ENCODE peak calls at places on chromosomes 11 and 22, in eight cellular contexts. One of them, this sample, is unnamed.

GRCh38 chr11:68810164-68810563 is 31.6 kb downstream of the CPT1A start:
- ATAC-seq in heart right ventricle: peak
- ATAC-seq in activated naive CD8-positive, alpha-beta T cell treated with anti-CD3 and anti-CD28 coated beads, Interleukin-2, amount 10 ng/mL, durations not matched to agents 7 days and 5 days: no peak
- ATAC-seq in lower lobe of right lung: no peak
- ATAC-seq in PC-3: no peak
- ATAC-seq in stimulated activated effector memory CD8-positive, alpha-beta T cell treated with anti-CD3 and anti-CD28 coated beads, Interleukin-12 subunit alpha, Interleukin-12 subunit beta, amount 100 ng/mL, for 72 hours: no peak
- ATAC-seq in activated CD4-positive, alpha-beta T cell treated with anti-CD3 and anti-CD28 coated beads for 36 hours: no peak
- ATAC-seq in heart left ventricle: peak
- ATAC-seq in this sample: no peak

GRCh38 chr11:10436224-10436623 is 18.8 kb upstream of the AMPD3 start:
- ATAC-seq in stimulated activated effector memory CD8-positive, alpha-beta T cell treated with anti-CD3 and anti-CD28 coated beads, Interleukin-12 subunit alpha, Interleukin-12 subunit beta, amount 100 ng/mL, for 72 hours: no peak
- ATAC-seq in lower lobe of right lung: peak
- ATAC-seq in heart left ventricle: peak
- ATAC-seq in heart right ventricle: no peak
- ATAC-seq in activated naive CD8-positive, alpha-beta T cell treated with anti-CD3 and anti-CD28 coated beads, Interleukin-2, amount 10 ng/mL, durations not matched to agents 7 days and 5 days: no peak
- ATAC-seq in activated CD4-positive, alpha-beta T cell treated with anti-CD3 and anti-CD28 coated beads for 36 hours: no peak
- ATAC-seq in PC-3: no peak
- ATAC-seq in this sample: no peak

GRCh38 chr11:122634507-122634906 is 21.0 kb upstream of the UBASH3B start:
- ATAC-seq in PC-3: peak
- ATAC-seq in lower lobe of right lung: no peak
- ATAC-seq in heart left ventricle: no peak
- ATAC-seq in heart right ventricle: peak
- ATAC-seq in stimulated activated effector memory CD8-positive, alpha-beta T cell treated with anti-CD3 and anti-CD28 coated beads, Interleukin-12 subunit alpha, Interleukin-12 subunit beta, amount 100 ng/mL, for 72 hours: no peak
- ATAC-seq in activated CD4-positive, alpha-beta T cell treated with anti-CD3 and anti-CD28 coated beads for 36 hours: no peak
- ATAC-seq in activated naive CD8-positive, alpha-beta T cell treated with anti-CD3 and anti-CD28 coated beads, Interleukin-2, amount 10 ng/mL, durations not matched to agents 7 days and 5 days: no peak
- ATAC-seq in this sample: no peak

GRCh38 chr22:37379085-37379484 is 48.2 kb downstream of the ELFN2 start:
- ATAC-seq in heart right ventricle: no peak
- ATAC-seq in PC-3: no peak
- ATAC-seq in heart left ventricle: no peak
- ATAC-seq in activated CD4-positive, alpha-beta T cell treated with anti-CD3 and anti-CD28 coated beads for 36 hours: no peak
- ATAC-seq in stimulated activated effector memory CD8-positive, alpha-beta T cell treated with anti-CD3 and anti-CD28 coated beads, Interleukin-12 subunit alpha, Interleukin-12 subunit beta, amount 100 ng/mL, for 72 hours: peak
- ATAC-seq in activated naive CD8-positive, alpha-beta T cell treated with anti-CD3 and anti-CD28 coated beads, Interleukin-2, amount 10 ng/mL, durations not matched to agents 7 days and 5 days: no peak
- ATAC-seq in lower lobe of right lung: peak
- ATAC-seq in this sample: no peak

GRCh38 chr11:38153985-38154384 is 1555.9 kb upstream of the RAG2 start:
- ATAC-seq in PC-3: no peak
- ATAC-seq in activated CD4-positive, alpha-beta T cell treated with anti-CD3 and anti-CD28 coated beads for 36 hours: no peak
- ATAC-seq in heart left ventricle: no peak
- ATAC-seq in activated naive CD8-positive, alpha-beta T cell treated with anti-CD3 and anti-CD28 coated beads, Interleukin-2, amount 10 ng/mL, durations not matched to agents 7 days and 5 days: no peak
- ATAC-seq in stimulated activated effector memory CD8-positive, alpha-beta T cell treated with anti-CD3 and anti-CD28 coated beads, Interleukin-12 subunit alpha, Interleukin-12 subunit beta, amount 100 ng/mL, for 72 hours: no peak
- ATAC-seq in heart right ventricle: no peak
- ATAC-seq in lower lobe of right lung: no peak
- ATAC-seq in this sample: no peak

GRCh38 chr22:40187389-40187788 is 9.7 kb downstream of the TNRC6B start:
- ATAC-seq in PC-3: no peak
- ATAC-seq in activated CD4-positive, alpha-beta T cell treated with anti-CD3 and anti-CD28 coated beads for 36 hours: no peak
- ATAC-seq in heart right ventricle: no peak
- ATAC-seq in stimulated activated effector memory CD8-positive, alpha-beta T cell treated with anti-CD3 and anti-CD28 coated beads, Interleukin-12 subunit alpha, Interleukin-12 subunit beta, amount 100 ng/mL, for 72 hours: no peak
- ATAC-seq in lower lobe of right lung: no peak
- ATAC-seq in heart left ventricle: no peak
- ATAC-seq in activated naive CD8-positive, alpha-beta T cell treated with anti-CD3 and anti-CD28 coated beads, Interleukin-2, amount 10 ng/mL, durations not matched to agents 7 days and 5 days: no peak
- ATAC-seq in this sample: no peak

GRCh38 chr11:103648670-103649400 is 387.6 kb upstream of the DDI1 start:
- ATAC-seq in activated CD4-positive, alpha-beta T cell treated with anti-CD3 and anti-CD28 coated beads for 36 hours: no peak
- ATAC-seq in PC-3: no peak
- ATAC-seq in stimulated activated effector memory CD8-positive, alpha-beta T cell treated with anti-CD3 and anti-CD28 coated beads, Interleukin-12 subunit alpha, Interleukin-12 subunit beta, amount 100 ng/mL, for 72 hours: peak
- ATAC-seq in lower lobe of right lung: no peak
- ATAC-seq in heart left ventricle: no peak
- ATAC-seq in heart right ventricle: no peak
- ATAC-seq in activated naive CD8-positive, alpha-beta T cell treated with anti-CD3 and anti-CD28 coated beads, Interleukin-2, amount 10 ng/mL, durations not matched to agents 7 days and 5 days: no peak
- ATAC-seq in this sample: no peak

GRCh38 chr11:61775606-61776554 is 16.5 kb downstream of the TMEM258 start:
- ATAC-seq in heart left ventricle: no peak
- ATAC-seq in activated CD4-positive, alpha-beta T cell treated with anti-CD3 and anti-CD28 coated beads for 36 hours: no peak
- ATAC-seq in lower lobe of right lung: peak
- ATAC-seq in activated naive CD8-positive, alpha-beta T cell treated with anti-CD3 and anti-CD28 coated beads, Interleukin-2, amount 10 ng/mL, durations not matched to agents 7 days and 5 days: no peak
- ATAC-seq in heart right ventricle: no peak
- ATAC-seq in stimulated activated effector memory CD8-positive, alpha-beta T cell treated with anti-CD3 and anti-CD28 coated beads, Interleukin-12 subunit alpha, Interleukin-12 subunit beta, amount 100 ng/mL, for 72 hours: no peak
- ATAC-seq in PC-3: no peak
- ATAC-seq in this sample: no peak

GRCh38 chr11:126189109-126189929 is 22.1 kb downstream of the RPUSD4 start:
- ATAC-seq in heart left ventricle: no peak
- ATAC-seq in stimulated activated effector memory CD8-positive, alpha-beta T cell treated with anti-CD3 and anti-CD28 coated beads, Interleukin-12 subunit alpha, Interleukin-12 subunit beta, amount 100 ng/mL, for 72 hours: no peak
- ATAC-seq in activated naive CD8-positive, alpha-beta T cell treated with anti-CD3 and anti-CD28 coated beads, Interleukin-2, amount 10 ng/mL, durations not matched to agents 7 days and 5 days: no peak
- ATAC-seq in lower lobe of right lung: no peak
- ATAC-seq in activated CD4-positive, alpha-beta T cell treated with anti-CD3 and anti-CD28 coated beads for 36 hours: no peak
- ATAC-seq in heart right ventricle: no peak
- ATAC-seq in PC-3: no peak
- ATAC-seq in this sample: no peak

GRCh38 chr11:32562839-32563599 is 20.6 kb upstream of the EIF3M start:
- ATAC-seq in heart left ventricle: no peak
- ATAC-seq in lower lobe of right lung: no peak
- ATAC-seq in heart right ventricle: no peak
- ATAC-seq in stimulated activated effector memory CD8-positive, alpha-beta T cell treated with anti-CD3 and anti-CD28 coated beads, Interleukin-12 subunit alpha, Interleukin-12 subunit beta, amount 100 ng/mL, for 72 hours: no peak
- ATAC-seq in activated CD4-positive, alpha-beta T cell treated with anti-CD3 and anti-CD28 coated beads for 36 hours: no peak
- ATAC-seq in PC-3: no peak
- ATAC-seq in activated naive CD8-positive, alpha-beta T cell treated with anti-CD3 and anti-CD28 coated beads, Interleukin-2, amount 10 ng/mL, durations not matched to agents 7 days and 5 days: no peak
- ATAC-seq in this sample: no peak

GRCh38 chr11:112229746-112230433 is 3.7 kb downstream of the PTS start:
- ATAC-seq in activated CD4-positive, alpha-beta T cell treated with anti-CD3 and anti-CD28 coated beads for 36 hours: no peak
- ATAC-seq in PC-3: no peak
- ATAC-seq in heart left ventricle: no peak
- ATAC-seq in stimulated activated effector memory CD8-positive, alpha-beta T cell treated with anti-CD3 and anti-CD28 coated beads, Interleukin-12 subunit alpha, Interleukin-12 subunit beta, amount 100 ng/mL, for 72 hours: no peak
- ATAC-seq in lower lobe of right lung: no peak
- ATAC-seq in activated naive CD8-positive, alpha-beta T cell treated with anti-CD3 and anti-CD28 coated beads, Interleukin-2, amount 10 ng/mL, durations not matched to agents 7 days and 5 days: no peak
- ATAC-seq in heart right ventricle: no peak
- ATAC-seq in this sample: no peak

GRCh38 chr22:44092636-44093220 is 68.6 kb downstream of the PARVB start:
- ATAC-seq in heart left ventricle: no peak
- ATAC-seq in PC-3: no peak
- ATAC-seq in stimulated activated effector memory CD8-positive, alpha-beta T cell treated with anti-CD3 and anti-CD28 coated beads, Interleukin-12 subunit alpha, Interleukin-12 subunit beta, amount 100 ng/mL, for 72 hours: no peak
- ATAC-seq in heart right ventricle: no peak
- ATAC-seq in activated naive CD8-positive, alpha-beta T cell treated with anti-CD3 and anti-CD28 coated beads, Interleukin-2, amount 10 ng/mL, durations not matched to agents 7 days and 5 days: no peak
- ATAC-seq in activated CD4-positive, alpha-beta T cell treated with anti-CD3 and anti-CD28 coated beads for 36 hours: no peak
- ATAC-seq in lower lobe of right lung: no peak
- ATAC-seq in this sample: no peak

GRCh38 chr11:55726715-55727324 is 46.4 kb upstream of the OR5D13 start:
- ATAC-seq in PC-3: no peak
- ATAC-seq in lower lobe of right lung: no peak
- ATAC-seq in heart left ventricle: no peak
- ATAC-seq in stimulated activated effector memory CD8-positive, alpha-beta T cell treated with anti-CD3 and anti-CD28 coated beads, Interleukin-12 subunit alpha, Interleukin-12 subunit beta, amount 100 ng/mL, for 72 hours: no peak
- ATAC-seq in heart right ventricle: no peak
- ATAC-seq in activated CD4-positive, alpha-beta T cell treated with anti-CD3 and anti-CD28 coated beads for 36 hours: no peak
- ATAC-seq in activated naive CD8-positive, alpha-beta T cell treated with anti-CD3 and anti-CD28 coated beads, Interleukin-2, amount 10 ng/mL, durations not matched to agents 7 days and 5 days: no peak
- ATAC-seq in this sample: no peak

GRCh38 chr11:119726585-119727522 is 2.1 kb downstream of the NECTIN1 start:
- ATAC-seq in activated naive CD8-positive, alpha-beta T cell treated with anti-CD3 and anti-CD28 coated beads, Interleukin-2, amount 10 ng/mL, durations not matched to agents 7 days and 5 days: no peak
- ATAC-seq in stimulated activated effector memory CD8-positive, alpha-beta T cell treated with anti-CD3 and anti-CD28 coated beads, Interleukin-12 subunit alpha, Interleukin-12 subunit beta, amount 100 ng/mL, for 72 hours: no peak
- ATAC-seq in heart left ventricle: no peak
- ATAC-seq in activated CD4-positive, alpha-beta T cell treated with anti-CD3 and anti-CD28 coated beads for 36 hours: no peak
- ATAC-seq in PC-3: no peak
- ATAC-seq in lower lobe of right lung: no peak
- ATAC-seq in heart right ventricle: no peak
- ATAC-seq in this sample: no peak

GRCh38 chr11:15091620-15092019 is 18.2 kb downstream of the CALCB start:
- ATAC-seq in heart right ventricle: no peak
- ATAC-seq in PC-3: no peak
- ATAC-seq in heart left ventricle: no peak
- ATAC-seq in activated CD4-positive, alpha-beta T cell treated with anti-CD3 and anti-CD28 coated beads for 36 hours: no peak
- ATAC-seq in stimulated activated effector memory CD8-positive, alpha-beta T cell treated with anti-CD3 and anti-CD28 coated beads, Interleukin-12 subunit alpha, Interleukin-12 subunit beta, amount 100 ng/mL, for 72 hours: no peak
- ATAC-seq in lower lobe of right lung: no peak
- ATAC-seq in activated naive CD8-positive, alpha-beta T cell treated with anti-CD3 and anti-CD28 coated beads, Interleukin-2, amount 10 ng/mL, durations not matched to agents 7 days and 5 days: no peak
- ATAC-seq in this sample: no peak

GRCh38 chr11:94658386-94658785 is 91.2 kb downstream of the PIWIL4 start:
- ATAC-seq in activated naive CD8-positive, alpha-beta T cell treated with anti-CD3 and anti-CD28 coated beads, Interleukin-2, amount 10 ng/mL, durations not matched to agents 7 days and 5 days: no peak
- ATAC-seq in lower lobe of right lung: peak
- ATAC-seq in heart left ventricle: peak
- ATAC-seq in stimulated activated effector memory CD8-positive, alpha-beta T cell treated with anti-CD3 and anti-CD28 coated beads, Interleukin-12 subunit alpha, Interleukin-12 subunit beta, amount 100 ng/mL, for 72 hours: no peak
- ATAC-seq in heart right ventricle: peak
- ATAC-seq in activated CD4-positive, alpha-beta T cell treated with anti-CD3 and anti-CD28 coated beads for 36 hours: no peak
- ATAC-seq in PC-3: no peak
- ATAC-seq in this sample: no peak

GRCh38 chr22:42752230-42752746 is 31.6 kb upstream of the A4GALT start:
- ATAC-seq in lower lobe of right lung: peak
- ATAC-seq in activated naive CD8-positive, alpha-beta T cell treated with anti-CD3 and anti-CD28 coated beads, Interleukin-2, amount 10 ng/mL, durations not matched to agents 7 days and 5 days: no peak
- ATAC-seq in PC-3: no peak
- ATAC-seq in activated CD4-positive, alpha-beta T cell treated with anti-CD3 and anti-CD28 coated beads for 36 hours: no peak
- ATAC-seq in heart right ventricle: peak
- ATAC-seq in heart left ventricle: peak
- ATAC-seq in stimulated activated effector memory CD8-positive, alpha-beta T cell treated with anti-CD3 and anti-CD28 coated beads, Interleukin-12 subunit alpha, Interleukin-12 subunit beta, amount 100 ng/mL, for 72 hours: no peak
- ATAC-seq in this sample: no peak

GRCh38 chr11:83611616-83612015 is 325.4 kb upstream of the CCDC90B start:
- ATAC-seq in activated CD4-positive, alpha-beta T cell treated with anti-CD3 and anti-CD28 coated beads for 36 hours: no peak
- ATAC-seq in stimulated activated effector memory CD8-positive, alpha-beta T cell treated with anti-CD3 and anti-CD28 coated beads, Interleukin-12 subunit alpha, Interleukin-12 subunit beta, amount 100 ng/mL, for 72 hours: no peak
- ATAC-seq in heart left ventricle: no peak
- ATAC-seq in activated naive CD8-positive, alpha-beta T cell treated with anti-CD3 and anti-CD28 coated beads, Interleukin-2, amount 10 ng/mL, durations not matched to agents 7 days and 5 days: no peak
- ATAC-seq in heart right ventricle: no peak
- ATAC-seq in lower lobe of right lung: no peak
- ATAC-seq in PC-3: no peak
- ATAC-seq in this sample: no peak

GRCh38 chr11:134196756-134197155 is 27.0 kb downstream of the NCAPD3 start:
- ATAC-seq in PC-3: no peak
- ATAC-seq in heart left ventricle: no peak
- ATAC-seq in activated naive CD8-positive, alpha-beta T cell treated with anti-CD3 and anti-CD28 coated beads, Interleukin-2, amount 10 ng/mL, durations not matched to agents 7 days and 5 days: no peak
- ATAC-seq in activated CD4-positive, alpha-beta T cell treated with anti-CD3 and anti-CD28 coated beads for 36 hours: no peak
- ATAC-seq in heart right ventricle: no peak
- ATAC-seq in stimulated activated effector memory CD8-positive, alpha-beta T cell treated with anti-CD3 and anti-CD28 coated beads, Interleukin-12 subunit alpha, Interleukin-12 subunit beta, amount 100 ng/mL, for 72 hours: no peak
- ATAC-seq in lower lobe of right lung: no peak
- ATAC-seq in this sample: no peak

GRCh38 chr22:45502215-45503070 is at the start of gene FBLN1:
- ATAC-seq in lower lobe of right lung: peak
- ATAC-seq in stimulated activated effector memory CD8-positive, alpha-beta T cell treated with anti-CD3 and anti-CD28 coated beads, Interleukin-12 subunit alpha, Interleukin-12 subunit beta, amount 100 ng/mL, for 72 hours: no peak
- ATAC-seq in PC-3: peak
- ATAC-seq in heart left ventricle: peak
- ATAC-seq in heart right ventricle: peak
- ATAC-seq in activated CD4-positive, alpha-beta T cell treated with anti-CD3 and anti-CD28 coated beads for 36 hours: no peak
- ATAC-seq in activated naive CD8-positive, alpha-beta T cell treated with anti-CD3 and anti-CD28 coated beads, Interleukin-2, amount 10 ng/mL, durations not matched to agents 7 days and 5 days: peak
- ATAC-seq in this sample: no peak

GRCh38 chr11:13947379-13947778 is 15.1 kb upstream of the SPON1 start:
- ATAC-seq in heart left ventricle: no peak
- ATAC-seq in heart right ventricle: no peak
- ATAC-seq in lower lobe of right lung: no peak
- ATAC-seq in PC-3: no peak
- ATAC-seq in activated naive CD8-positive, alpha-beta T cell treated with anti-CD3 and anti-CD28 coated beads, Interleukin-2, amount 10 ng/mL, durations not matched to agents 7 days and 5 days: no peak
- ATAC-seq in activated CD4-positive, alpha-beta T cell treated with anti-CD3 and anti-CD28 coated beads for 36 hours: no peak
- ATAC-seq in stimulated activated effector memory CD8-positive, alpha-beta T cell treated with anti-CD3 and anti-CD28 coated beads, Interleukin-12 subunit alpha, Interleukin-12 subunit beta, amount 100 ng/mL, for 72 hours: no peak
- ATAC-seq in this sample: no peak

GRCh38 chr22:27719535-27720227 is 81.9 kb downstream of the MN1 start:
- ATAC-seq in activated naive CD8-positive, alpha-beta T cell treated with anti-CD3 and anti-CD28 coated beads, Interleukin-2, amount 10 ng/mL, durations not matched to agents 7 days and 5 days: no peak
- ATAC-seq in PC-3: no peak
- ATAC-seq in stimulated activated effector memory CD8-positive, alpha-beta T cell treated with anti-CD3 and anti-CD28 coated beads, Interleukin-12 subunit alpha, Interleukin-12 subunit beta, amount 100 ng/mL, for 72 hours: no peak
- ATAC-seq in lower lobe of right lung: no peak
- ATAC-seq in heart right ventricle: peak
- ATAC-seq in heart left ventricle: peak
- ATAC-seq in activated CD4-positive, alpha-beta T cell treated with anti-CD3 and anti-CD28 coated beads for 36 hours: no peak
- ATAC-seq in this sample: no peak

GRCh38 chr11:116703421-116703820 is 69.4 kb downstream of the BUD13 start:
- ATAC-seq in lower lobe of right lung: no peak
- ATAC-seq in activated CD4-positive, alpha-beta T cell treated with anti-CD3 and anti-CD28 coated beads for 36 hours: no peak
- ATAC-seq in heart left ventricle: no peak
- ATAC-seq in stimulated activated effector memory CD8-positive, alpha-beta T cell treated with anti-CD3 and anti-CD28 coated beads, Interleukin-12 subunit alpha, Interleukin-12 subunit beta, amount 100 ng/mL, for 72 hours: peak
- ATAC-seq in heart right ventricle: no peak
- ATAC-seq in PC-3: no peak
- ATAC-seq in activated naive CD8-positive, alpha-beta T cell treated with anti-CD3 and anti-CD28 coated beads, Interleukin-2, amount 10 ng/mL, durations not matched to agents 7 days and 5 days: no peak
- ATAC-seq in this sample: no peak

GRCh38 chr22:42945027-42945426 is 69.9 kb downstream of the PACSIN2 start:
- ATAC-seq in activated naive CD8-positive, alpha-beta T cell treated with anti-CD3 and anti-CD28 coated beads, Interleukin-2, amount 10 ng/mL, durations not matched to agents 7 days and 5 days: no peak
- ATAC-seq in heart left ventricle: no peak
- ATAC-seq in lower lobe of right lung: no peak
- ATAC-seq in stimulated activated effector memory CD8-positive, alpha-beta T cell treated with anti-CD3 and anti-CD28 coated beads, Interleukin-12 subunit alpha, Interleukin-12 subunit beta, amount 100 ng/mL, for 72 hours: peak
- ATAC-seq in heart right ventricle: no peak
- ATAC-seq in activated CD4-positive, alpha-beta T cell treated with anti-CD3 and anti-CD28 coated beads for 36 hours: peak
- ATAC-seq in PC-3: no peak
- ATAC-seq in this sample: peak

GRCh38 chr22:35835998-35836691 is 118.5 kb downstream of the APOL5 start:
- ATAC-seq in heart left ventricle: peak
- ATAC-seq in stimulated activated effector memory CD8-positive, alpha-beta T cell treated with anti-CD3 and anti-CD28 coated beads, Interleukin-12 subunit alpha, Interleukin-12 subunit beta, amount 100 ng/mL, for 72 hours: no peak
- ATAC-seq in activated CD4-positive, alpha-beta T cell treated with anti-CD3 and anti-CD28 coated beads for 36 hours: peak
- ATAC-seq in PC-3: peak
- ATAC-seq in activated naive CD8-positive, alpha-beta T cell treated with anti-CD3 and anti-CD28 coated beads, Interleukin-2, amount 10 ng/mL, durations not matched to agents 7 days and 5 days: no peak
- ATAC-seq in lower lobe of right lung: peak
- ATAC-seq in heart right ventricle: peak
- ATAC-seq in this sample: no peak

GRCh38 chr22:49760630-49761571 is 66.8 kb downstream of the BRD1 start:
- ATAC-seq in activated CD4-positive, alpha-beta T cell treated with anti-CD3 and anti-CD28 coated beads for 36 hours: peak
- ATAC-seq in heart left ventricle: peak
- ATAC-seq in PC-3: no peak
- ATAC-seq in activated naive CD8-positive, alpha-beta T cell treated with anti-CD3 and anti-CD28 coated beads, Interleukin-2, amount 10 ng/mL, durations not matched to agents 7 days and 5 days: peak
- ATAC-seq in lower lobe of right lung: no peak
- ATAC-seq in heart right ventricle: peak
- ATAC-seq in stimulated activated effector memory CD8-positive, alpha-beta T cell treated with anti-CD3 and anti-CD28 coated beads, Interleukin-12 subunit alpha, Interleukin-12 subunit beta, amount 100 ng/mL, for 72 hours: peak
- ATAC-seq in this sample: peak